ENCODE peak calls at places on chromosomes 16 and 17, in six cellular contexts. A, C, U, L, X and O are unnamed samples.

GRCh38 chr16:27762441-27762840 is 212.5 kb downstream of the KATNIP start:
- DNase-seq in L (no peak), X (no peak), A (peak; percentile 24), U (no peak), C (no peak), O (no peak)

GRCh38 chr16:1152123-1152638 is 725 bp upstream of the CACNA1H start:
- DNase-seq in X (no peak), U (no peak), L (no peak), C (no peak), A (no peak), O (no peak)

GRCh38 chr17:1989135-1989534 is 36.0 kb downstream of the RTN4RL1 start:
- DNase-seq in C (no peak), U (no peak), L (no peak), X (no peak), A (peak; percentile 12), O (no peak)

GRCh38 chr17:9470171-9470570 is 105.4 kb downstream of the STX8 start:
- DNase-seq in X (no peak), C (no peak), L (no peak), A (no peak), U (peak; percentile 22), O (no peak)

GRCh38 chr16:80739523-80739922 is 64.9 kb downstream of the CDYL2 start:
- DNase-seq in C (no peak), U (no peak), A (no peak), L (no peak), X (no peak), O (no peak)

GRCh38 chr17:16516594-16517018 is 24.6 kb upstream of the LRRC75A start:
- DNase-seq in U (no peak), C (no peak), X (no peak), A (peak; percentile 22), L (no peak), O (no peak)

GRCh38 chr16:55091213-55091870 is 160.7 kb downstream of the IRX5 start:
- DNase-seq in X (no peak), C (no peak), A (no peak), U (no peak), L (no peak), O (no peak)

GRCh38 chr16:29877266-29877961 is 14.4 kb upstream of the CDIPT start:
- DNase-seq in U (no peak), A (peak; percentile 66), C (no peak), L (no peak), X (no peak), O (peak; percentile 48)

GRCh38 chr17:6231886-6232767 is 161.9 kb downstream of the WSCD1 start:
- DNase-seq in U (no peak), C (no peak), A (no peak), L (no peak), X (no peak), O (no peak)

GRCh38 chr17:66944365-66945203 is 19.9 kb upstream of the CACNG4 start:
- DNase-seq in U (no peak), C (peak; percentile 51), L (no peak), X (no peak), A (no peak), O (no peak)

GRCh38 chr16:67926181-67926742 is 5.4 kb downstream of the CTRL start:
- DNase-seq in U (no peak), X (no peak), A (no peak), L (peak; percentile 63), C (peak; percentile 71), O (no peak)

GRCh38 chr16:17080105-17080504 is 390.7 kb downstream of the XYLT1 start:
- DNase-seq in X (no peak), C (no peak), U (no peak), A (no peak), L (no peak), O (no peak)

GRCh38 chr17:70603226-70603625 is 433.9 kb downstream of the KCNJ2 start:
- DNase-seq in A (no peak), C (no peak), L (no peak), X (no peak), U (no peak), O (no peak)

GRCh38 chr16:24883714-24884151 is 38.0 kb downstream of the SLC5A11 start:
- DNase-seq in A (no peak), C (no peak), X (no peak), L (no peak), U (no peak), O (no peak)

GRCh38 chr16:87465306-87465705 is 27.5 kb downstream of the ZCCHC14 start:
- DNase-seq in L (peak; percentile 90), C (peak; percentile 60), U (no peak), A (no peak), X (peak; percentile 70), O (no peak)

GRCh38 chr16:87463722-87464690 is 28.8 kb downstream of the ZCCHC14 start:
- DNase-seq in C (no peak), L (no peak), X (peak; percentile 31), A (no peak), U (peak; percentile 42), O (no peak)

GRCh38 chr16:87461466-87461975 is 31.3 kb downstream of the ZCCHC14 start:
- DNase-seq in L (peak; percentile 96), X (peak; percentile 93), U (no peak), C (peak; percentile 87), A (peak; percentile 98), O (peak; percentile 54)

GRCh38 chr16:87466975-87467501 is 25.8 kb downstream of the ZCCHC14 start:
- DNase-seq in C (no peak), A (no peak), X (no peak), U (no peak), L (no peak), O (no peak)

GRCh38 chr16:87464691-87465300 is 28.0 kb downstream of the ZCCHC14 start:
- DNase-seq in A (no peak), C (no peak), U (peak; percentile 37), L (peak; percentile 67), X (peak; percentile 66), O (no peak)
- TF ChIP-seq POLR2A in A (no peak), C (no peak), U (no peak), L (no peak), X (peak; percentile 46), O (no peak)

DNA sequence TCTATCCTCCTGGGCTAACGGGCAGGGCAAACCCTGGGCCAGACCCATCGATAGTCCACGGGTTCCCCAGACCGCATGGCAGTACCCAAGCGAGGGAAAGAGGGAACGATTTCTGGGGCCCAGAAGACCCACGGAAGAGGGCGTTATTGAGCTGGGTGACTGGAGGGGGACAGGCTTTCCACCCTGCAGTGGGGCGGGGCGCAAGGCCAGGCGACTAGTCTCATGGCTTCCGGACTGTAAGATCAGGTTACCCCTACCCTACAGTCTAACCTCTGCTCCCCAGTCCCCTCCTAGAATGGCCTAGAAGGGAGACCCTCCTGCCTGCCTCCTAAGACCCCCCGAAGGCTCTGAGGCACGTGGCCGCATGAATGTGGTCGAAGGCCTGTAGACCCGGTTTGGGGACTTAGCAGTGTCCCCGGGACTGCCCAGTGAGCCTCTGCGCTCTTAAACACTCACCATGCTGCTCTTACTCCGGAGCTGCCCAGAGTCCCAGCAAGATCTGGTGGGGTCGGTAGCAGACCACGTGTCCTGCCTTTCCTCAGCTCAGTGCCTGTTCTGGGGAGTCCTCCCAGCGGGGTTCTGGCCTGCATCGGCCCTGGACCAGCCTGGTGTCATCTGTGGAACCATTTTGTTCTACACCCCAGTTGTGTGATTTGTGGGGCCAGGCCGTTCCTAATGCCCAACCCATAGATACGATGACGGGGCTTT is 13.1 kb upstream of the AURKB start:
- DNase-seq in C (peak; percentile 72), A (no peak), U (no peak), X (peak; percentile 74), L (peak; percentile 67), O (no peak)
- TF ChIP-seq POLR2AphosphoS5 in C (no peak), A (peak; percentile 45), U (no peak), X (no peak), L (no peak), O (no peak)

GRCh38 chr16:52561910-52562741 is 15.2 kb upstream of the TOX3 start:
- DNase-seq in X (peak; percentile 67), U (no peak), C (no peak), L (peak; percentile 75), A (no peak), O (no peak)
- TF ChIP-seq POLR2A in X (no peak), U (no peak), C (no peak), L (no peak), A (no peak), O (no peak)

GRCh38 chr17:72421128-72422092 is 300.6 kb downstream of the SOX9 start:
- DNase-seq in L (peak; percentile 71), U (peak; percentile 61), C (peak; percentile 69), A (peak; percentile 99), X (peak; percentile 78), O (peak; percentile 59)
- TF ChIP-seq POLR2AphosphoS5 in L (peak; percentile 75), U (no peak), C (no peak), A (peak; percentile 83), X (no peak), O (peak; percentile 67)

GRCh38 chr17:41579484-41580243 is 7.0 kb downstream of the KRT14 start:
- DNase-seq in A (peak; percentile 82), X (peak; percentile 93), U (peak; percentile 81), L (peak; percentile 87), C (peak; percentile 91), O (peak; percentile 81)
- TF ChIP-seq POLR2A in A (peak; percentile 48), X (peak; percentile 39), U (no peak), L (no peak), C (peak; percentile 32), O (no peak)